ENCODE peak calls at places on chromosomes 2 and 18, in seven cellular contexts. Z is IMR-90, I is K562, X is stomach, A is body of pancreas, M is breast epithelium, J is lower leg skin. N is an unnamed sample.

GRCh38 chr18:77067315-77068061 is 65.1 kb downstream of the MBP start:
- DNase-seq in Z (peak), I (no peak), X (peak), A (peak), M (no peak), J (peak), N (peak)

GRCh38 chr18:9827856-9828793 is 57.6 kb upstream of the TXNDC2 start:
- DNase-seq in Z (peak), I (peak), X (peak), A (peak), M (peak), J (peak), N (peak)

GRCh38 chr2:46369783-46370182 is 72.6 kb downstream of the EPAS1 start:
- DNase-seq in Z (no peak), I (no peak), X (no peak), A (no peak), M (no peak), J (no peak), N (no peak)

GRCh38 chr2:240628507-240629418 is 3.5 kb downstream of the GPR35 start:
- DNase-seq in Z (no peak), I (no peak), X (no peak), A (no peak), M (no peak), J (peak), N (no peak)

GRCh38 chr2:33373986-33374385 is 102.5 kb upstream of the RASGRP3 start:
- DNase-seq in Z (peak), I (no peak), X (no peak), A (no peak), M (no peak), J (no peak), N (no peak)

GRCh38 chr2:49940616-49941015 is 786.3 kb upstream of the FSHR start:
- DNase-seq in Z (no peak), I (no peak), X (no peak), A (no peak), M (no peak), J (no peak), N (no peak)

GRCh38 chr2:31675485-31675901 is 94.8 kb upstream of the SRD5A2 start:
- DNase-seq in Z (no peak), I (peak), X (peak), A (peak), M (no peak), J (no peak), N (peak)

GRCh38 chr2:122023059-122023879 is 267.8 kb downstream of the TSN start:
- DNase-seq in Z (no peak), I (no peak), X (no peak), A (no peak), M (no peak), J (peak), N (no peak)

GRCh38 chr2:40256649-40257048 is 195.2 kb downstream of the SLC8A1 start:
- DNase-seq in Z (no peak), I (no peak), X (no peak), A (no peak), M (no peak), J (no peak), N (no peak)

GRCh38 chr2:229852565-229852964 is 69.2 kb downstream of the TRIP12 start:
- DNase-seq in Z (peak), I (peak), X (no peak), A (peak), M (no peak), J (no peak), N (peak)

GRCh38 chr2:171893824-171894611 is at the start of gene SLC25A12:
- DNase-seq in Z (peak), I (peak), X (peak), A (peak), M (peak), J (peak), N (peak)

GRCh38 chr2:185502351-185502750 is 236.3 kb upstream of the FSIP2 start:
- DNase-seq in Z (no peak), I (no peak), X (no peak), A (no peak), M (no peak), J (no peak), N (no peak)

GRCh38 chr18:67519582-67519981 is 3.1 kb upstream of the DSEL start:
- DNase-seq in Z (peak), I (no peak), X (no peak), A (no peak), M (no peak), J (no peak), N (no peak)

DNA sequence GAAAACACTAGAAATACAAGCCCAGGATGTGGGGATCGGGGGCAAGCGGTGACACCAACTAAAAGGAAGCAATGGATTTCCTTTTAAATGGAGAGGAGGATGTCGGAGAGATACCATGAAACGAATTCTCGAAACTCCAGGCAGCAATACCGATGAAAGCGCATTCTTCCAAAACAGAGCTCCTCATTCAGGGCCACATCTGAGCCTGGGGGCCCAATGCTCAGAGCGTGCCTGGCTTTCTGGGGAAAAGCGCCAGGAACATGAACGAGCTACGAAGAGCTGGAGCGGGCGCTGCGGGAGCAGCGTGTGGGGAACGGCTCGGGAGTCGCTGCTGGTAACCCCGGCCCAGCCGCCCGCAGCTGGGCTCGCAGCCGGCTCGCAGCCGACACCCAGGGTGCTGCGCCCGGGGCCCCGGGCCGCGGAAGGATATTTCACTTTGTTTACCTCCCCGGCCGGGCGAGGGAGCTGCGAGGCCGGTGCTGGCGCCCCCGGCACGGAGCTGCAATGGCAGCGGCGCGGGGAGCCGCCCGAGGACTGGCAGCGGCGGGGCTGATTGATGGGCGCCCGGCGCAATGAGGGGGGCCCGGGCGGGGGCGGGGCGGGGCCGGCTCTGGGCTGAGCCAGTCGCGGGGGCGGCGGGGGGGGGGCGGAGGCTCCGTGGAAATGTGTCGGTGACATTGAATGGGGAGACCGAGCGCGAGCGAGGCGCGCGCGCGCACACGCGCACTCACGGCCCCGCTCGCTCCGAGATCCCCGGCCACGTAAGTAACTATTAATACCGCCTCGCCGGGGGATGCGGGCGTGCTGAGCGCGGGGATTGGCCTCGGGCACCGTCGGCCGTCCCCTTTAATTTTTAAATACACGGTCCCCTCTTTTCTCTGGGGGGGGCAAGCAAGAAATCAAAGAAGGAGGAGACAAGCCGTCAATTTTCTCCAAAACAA is at the start of gene TRIB2:
- DNase-seq in Z (peak), I (peak), X (peak), A (peak), M (peak), J (peak), N (peak)
- TF ChIP-seq POLR2A in Z (peak), I (peak), X (peak), A (peak), M (no peak), J (no peak), N (peak)

GRCh38 chr2:11552260-11552638 is 18.4 kb downstream of the GREB1 start:
- DNase-seq in Z (no peak), I (no peak), X (no peak), A (no peak), M (no peak), J (peak), N (no peak)
- TF ChIP-seq POLR2A in Z (no peak), I (no peak), X (no peak), A (no peak), M (no peak), J (no peak), N (no peak)

DNA sequence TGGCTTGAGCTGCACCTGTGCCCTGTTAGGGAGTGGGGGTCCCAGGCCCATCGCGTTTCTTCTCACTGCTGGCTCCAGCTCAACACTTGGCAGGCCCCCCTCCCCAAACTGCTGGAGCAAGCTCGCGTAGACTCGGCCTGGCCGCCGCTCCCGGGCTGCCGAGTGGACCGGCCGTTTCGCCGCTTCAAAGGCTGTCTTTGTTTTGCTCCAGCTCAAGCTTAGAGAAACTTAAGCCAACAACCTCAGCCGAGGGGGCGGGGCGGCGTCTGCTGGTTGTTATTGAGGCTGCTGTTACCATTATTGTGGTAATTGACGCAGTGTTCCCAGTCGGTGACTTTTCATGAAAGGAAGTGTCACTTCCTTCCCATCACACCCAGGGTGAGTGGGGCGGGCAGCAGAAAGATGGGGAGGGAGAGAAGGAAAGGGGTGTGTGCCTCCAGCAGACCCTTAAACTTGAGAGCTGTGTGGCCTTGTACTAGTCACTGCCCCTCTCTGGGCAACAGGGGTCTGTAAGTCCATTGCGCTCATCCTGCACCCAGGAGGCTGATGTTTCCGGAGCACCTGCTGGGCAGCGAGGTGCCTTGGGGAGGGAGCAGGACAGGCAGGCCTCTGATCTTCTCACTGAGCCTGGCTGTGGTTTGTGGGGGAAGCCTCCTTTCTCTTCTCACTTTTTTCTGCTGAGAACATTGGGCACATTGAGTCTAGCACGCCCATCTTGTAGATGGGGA is 2.1 kb downstream of the ARID5A start:
- DNase-seq in Z (no peak), I (no peak), X (peak), A (peak), M (peak), J (peak), N (no peak)
- TF ChIP-seq POLR2A in Z (peak), I (no peak), X (no peak), A (peak), M (no peak), J (no peak), N (no peak)

GRCh38 chr2:48711343-48711742 is 44.2 kb downstream of the LHCGR start:
- DNase-seq in Z (peak), I (no peak), X (no peak), A (no peak), M (no peak), J (no peak), N (no peak)
- TF ChIP-seq POLR2A in Z (no peak), I (no peak), X (no peak), A (no peak), M (no peak), J (no peak), N (no peak)

DNA sequence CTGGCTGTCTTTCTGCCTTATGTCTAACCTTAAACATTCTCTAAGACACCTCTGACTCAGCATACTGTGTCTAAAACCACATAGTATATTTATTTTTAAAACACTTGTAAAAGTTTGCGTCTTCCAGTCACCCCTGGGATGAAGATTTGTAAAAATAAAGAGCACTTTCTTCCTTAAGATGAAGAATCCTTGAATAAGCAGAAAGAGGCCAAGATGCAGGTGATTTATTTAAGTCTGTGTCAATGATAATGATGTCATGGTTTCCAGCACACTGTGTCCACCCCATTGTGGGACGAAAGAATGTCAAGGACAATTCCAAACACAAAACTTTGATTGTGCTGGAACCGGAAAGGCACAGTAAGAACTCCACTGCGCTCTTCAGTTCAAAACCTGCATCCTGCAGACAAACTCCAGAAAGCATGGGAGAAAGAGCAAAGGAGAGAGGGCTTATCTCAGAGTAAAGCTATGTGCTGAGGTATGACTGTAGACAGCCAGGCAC is 92.9 kb downstream of the ZEB2 start:
- DNase-seq in Z (peak), I (no peak), X (no peak), A (peak), M (no peak), J (no peak), N (no peak)
- TF ChIP-seq POLR2A in Z (no peak), I (no peak), X (no peak), A (no peak), M (no peak), J (no peak), N (no peak)

GRCh38 chr18:31750259-31750658 is 10.4 kb downstream of the SLC25A52 start:
- DNase-seq in Z (no peak), I (no peak), X (no peak), A (no peak), M (no peak), J (no peak), N (no peak)
- TF ChIP-seq POLR2A in Z (no peak), I (no peak), X (no peak), A (no peak), M (no peak), J (no peak), N (no peak)

DNA sequence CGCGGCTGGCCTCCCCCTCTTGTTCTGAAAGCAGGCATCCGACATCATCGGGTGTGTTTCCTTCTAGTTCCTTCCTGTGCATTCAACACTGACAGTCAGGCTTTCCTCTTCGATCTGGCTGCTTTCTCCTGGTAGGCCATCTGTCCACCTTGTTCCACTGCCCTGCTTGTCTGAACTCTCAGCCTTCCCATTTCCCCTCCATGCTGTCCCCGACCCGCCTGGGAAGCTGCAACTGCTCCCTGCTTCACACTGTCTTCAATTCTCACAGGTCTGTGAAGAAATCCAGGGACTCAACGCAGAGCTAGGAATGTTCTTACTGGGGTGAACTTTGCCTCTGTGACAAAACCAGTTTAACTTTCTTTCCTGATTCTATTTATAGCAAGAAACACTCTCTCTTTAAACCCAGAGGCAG is 43.0 kb downstream of the KIF3C start:
- DNase-seq in Z (no peak), I (no peak), X (no peak), A (no peak), M (no peak), J (no peak), N (no peak)
- TF ChIP-seq POLR2A in Z (no peak), I (no peak), X (no peak), A (no peak), M (no peak), J (no peak), N (no peak)

GRCh38 chr18:74497778-74498177 is 1.6 kb downstream of the CNDP2 start:
- DNase-seq in Z (no peak), I (no peak), X (no peak), A (no peak), M (no peak), J (no peak), N (no peak)

GRCh38 chr18:74501386-74501785 is 5.2 kb downstream of the CNDP2 start:
- DNase-seq in Z (no peak), I (no peak), X (no peak), A (no peak), M (peak), J (no peak), N (no peak)

GRCh38 chr18:74497308-74497640 is 1.1 kb downstream of the CNDP2 start:
- DNase-seq in Z (no peak), I (no peak), X (no peak), A (no peak), M (no peak), J (no peak), N (peak)

GRCh38 chr18:74498712-74499629 is 2.8 kb downstream of the CNDP2 start:
- DNase-seq in Z (no peak), I (peak), X (peak), A (peak), M (peak), J (peak), N (peak)

DNA sequence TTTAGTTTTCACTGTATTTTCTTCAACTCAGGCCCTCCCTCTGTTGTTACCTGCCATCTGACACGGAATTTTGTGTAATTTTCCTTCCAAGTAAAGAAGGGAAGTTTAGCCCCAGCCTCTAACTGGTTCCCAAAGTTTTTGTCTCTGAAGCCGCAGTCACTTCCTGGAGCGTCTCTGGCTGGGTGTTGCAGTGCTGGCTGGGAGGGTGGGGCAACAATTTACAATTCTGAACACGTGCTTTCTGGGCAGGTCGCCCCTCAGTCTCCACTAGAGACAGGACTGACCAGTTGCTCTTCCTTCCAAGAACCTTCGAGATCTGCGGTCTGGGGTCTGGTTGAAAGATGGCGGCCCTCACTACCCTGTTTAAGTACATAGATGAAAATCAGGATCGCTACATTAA is 3.5 kb downstream of the CNDP2 start:
- DNase-seq in Z (no peak), I (peak), X (peak), A (peak), M (peak), J (peak), N (peak)
- TF ChIP-seq POLR2A in Z (no peak), I (peak), X (no peak), A (peak), M (no peak), J (no peak), N (no peak)

DNA sequence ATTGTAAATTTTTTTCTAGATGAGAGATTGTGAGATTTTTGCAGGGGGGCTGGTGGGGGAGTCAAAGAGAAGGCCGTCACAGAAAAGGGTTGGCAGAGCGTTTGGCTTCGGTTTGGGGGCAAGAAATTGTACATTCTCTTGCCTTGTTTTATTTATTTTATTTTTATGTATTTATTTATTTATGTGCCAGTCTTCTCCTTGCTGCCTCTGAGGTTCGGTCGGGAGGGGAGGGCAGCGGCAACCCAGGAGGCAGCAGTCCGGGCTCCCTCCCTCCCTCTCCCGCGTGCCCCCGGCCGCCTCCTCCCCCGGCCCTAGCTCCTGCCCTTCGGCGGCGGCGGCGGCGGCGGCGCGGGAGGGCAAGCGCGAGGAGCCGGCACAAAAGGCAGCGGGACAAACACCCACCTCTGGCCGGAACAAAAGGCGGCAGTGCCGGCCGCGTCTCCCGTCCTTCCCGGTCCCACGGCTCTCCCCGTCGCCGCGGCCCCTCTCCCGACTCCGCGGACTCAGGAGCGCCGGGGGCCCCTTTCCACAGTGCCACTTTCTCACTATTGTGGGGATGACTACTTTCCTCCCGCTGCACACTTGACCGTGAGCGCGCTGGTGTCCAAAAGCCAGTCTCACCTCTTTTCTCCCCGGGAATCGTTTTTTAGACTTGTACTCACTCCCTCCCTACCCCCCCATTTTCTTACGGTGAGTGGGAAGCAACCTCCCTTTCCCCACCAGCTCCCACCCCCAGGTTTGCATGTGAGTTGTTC is 1.2 kb downstream of the BCL11A start:
- DNase-seq in Z (no peak), I (no peak), X (no peak), A (peak), M (no peak), J (peak), N (peak)
- TF ChIP-seq POLR2A in Z (no peak), I (no peak), X (no peak), A (peak), M (no peak), J (no peak), N (no peak)

DNA sequence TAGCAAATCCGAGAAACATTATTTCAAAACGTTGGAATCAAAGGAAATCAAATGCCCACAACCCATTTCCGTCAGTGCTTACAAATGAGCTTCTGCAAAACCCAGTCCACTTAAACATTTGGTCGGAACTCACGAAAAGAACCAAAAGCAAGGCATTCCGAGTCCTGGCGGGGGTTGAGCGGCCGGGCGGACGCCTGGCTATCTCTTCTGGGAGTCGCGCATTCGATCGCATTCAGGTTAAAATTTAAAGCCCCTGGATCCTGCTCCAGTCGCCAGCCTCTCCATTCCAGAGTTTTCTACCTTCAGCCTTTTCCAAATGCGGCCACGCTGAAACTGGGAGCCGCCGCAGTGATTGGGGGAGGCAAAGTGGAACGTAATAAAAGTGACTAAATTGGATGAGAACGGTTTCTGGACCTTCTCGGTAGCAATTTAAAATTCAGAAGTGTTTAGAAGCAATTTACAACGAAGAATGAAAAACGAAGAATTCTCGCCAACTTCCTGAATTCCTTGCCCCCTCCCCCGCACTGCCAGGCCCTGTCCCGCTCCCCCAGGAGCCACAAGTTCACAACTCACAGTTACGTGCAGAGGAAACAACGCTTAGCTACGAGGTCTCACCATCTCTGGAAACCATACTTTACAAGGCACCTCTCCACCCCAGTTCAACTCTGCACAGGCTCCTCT is 1.8 kb upstream of the GATA6 start:
- DNase-seq in Z (no peak), I (no peak), X (no peak), A (peak), M (no peak), J (peak), N (no peak)
- TF ChIP-seq POLR2A in Z (no peak), I (no peak), X (no peak), A (peak), M (no peak), J (no peak), N (no peak)